ENCODE peak calls at places on chromosomes 6 and 20, in eight cellular contexts. F, Q, H, P, T, A, K and I are unnamed samples.

GRCh38 chr6:160004419-160005160 is 35.7 kb downstream of the IGF2R start:
- DNase-seq in P (no peak), K (no peak), F (no peak), H (no peak), Q (no peak), T (no peak), A (no peak), I (no peak)

GRCh38 chr20:44180814-44181213 is 6.2 kb downstream of the JPH2 start:
- DNase-seq in H (no peak), F (peak; percentile 61), A (peak; percentile 83), Q (no peak), T (no peak), P (peak; percentile 68), K (peak; percentile 53), I (no peak)

GRCh38 chr20:14481863-14482262 is 144.5 kb upstream of the FLRT3 start:
- DNase-seq in A (no peak), Q (peak; percentile 78), F (peak; percentile 90), K (peak; percentile 78), H (peak; percentile 48), P (no peak), T (peak; percentile 84), I (no peak)

GRCh38 chr6:42359021-42359420 is 92.7 kb downstream of the TRERF1 start:
- DNase-seq in A (no peak), F (no peak), Q (no peak), H (no peak), K (no peak), T (no peak), P (no peak), I (no peak)

GRCh38 chr6:21103626-21104224 is 489.8 kb upstream of the SOX4 start:
- DNase-seq in Q (no peak), F (no peak), H (no peak), P (no peak), K (no peak), A (no peak), T (peak; percentile 61), I (no peak)

GRCh38 chr6:139271056-139271455 is 20.7 kb downstream of the TXLNB start:
- DNase-seq in Q (peak; percentile 33), K (no peak), P (no peak), H (peak; percentile 18), F (peak; percentile 40), T (peak; percentile 65), A (no peak), I (no peak)

GRCh38 chr6:80227545-80227944 is 121.1 kb downstream of the BCKDHB start:
- DNase-seq in F (no peak), H (no peak), Q (no peak), K (no peak), P (no peak), A (no peak), T (no peak), I (no peak)

GRCh38 chr6:22904413-22904812 is 335.0 kb downstream of the HDGFL1 start:
- DNase-seq in T (peak; percentile 15), H (no peak), A (no peak), K (no peak), P (no peak), Q (no peak), F (no peak), I (no peak)

GRCh38 chr6:105804436-105804835 is 281.7 kb upstream of the PRDM1 start:
- DNase-seq in A (no peak), K (no peak), Q (peak; percentile 22), F (peak; percentile 81), T (peak; percentile 85), H (no peak), P (no peak), I (no peak)

GRCh38 chr6:2055143-2055542 is 190.3 kb downstream of the GMDS start:
- DNase-seq in Q (no peak), F (no peak), P (no peak), T (no peak), H (no peak), K (no peak), A (no peak), I (no peak)

GRCh38 chr6:126300735-126301134 is 39.2 kb upstream of the CENPW start:
- DNase-seq in Q (no peak), K (no peak), H (no peak), T (no peak), F (peak; percentile 6), P (no peak), A (no peak), I (no peak)

GRCh38 chr6:6851862-6852261 is 255.9 kb upstream of the RREB1 start:
- DNase-seq in H (no peak), Q (no peak), A (no peak), P (no peak), T (no peak), F (no peak), K (no peak), I (no peak)
- H3K4me3 ChIP-seq in H (no peak overlapping the region), Q (no peak overlapping the region), A (no peak overlapping the region), P (no peak overlapping the region), T (no peak overlapping the region), F (no peak overlapping the region), K (no peak overlapping the region), I (no peak overlapping the region)

GRCh38 chr20:20663841-20664240 is 48.6 kb downstream of the RALGAPA2 start:
- DNase-seq in T (peak; percentile 41), F (no peak), H (no peak), K (peak; percentile 6), Q (no peak), A (no peak), P (no peak), I (no peak)

GRCh38 chr20:20665933-20666332 is 46.5 kb downstream of the RALGAPA2 start:
- DNase-seq in K (no peak), F (no peak), A (no peak), H (no peak), Q (no peak), T (no peak), P (no peak), I (no peak)

GRCh38 chr20:20666359-20666758 is 46.1 kb downstream of the RALGAPA2 start:
- DNase-seq in A (no peak), Q (no peak), F (no peak), P (no peak), T (no peak), H (no peak), K (no peak), I (no peak)

GRCh38 chr20:20664795-20665194 is 47.6 kb downstream of the RALGAPA2 start:
- DNase-seq in H (no peak), Q (peak; percentile 14), F (peak; percentile 27), A (peak; percentile 20), T (peak; percentile 45), K (peak; percentile 49), P (no peak), I (peak; percentile 2)

DNA sequence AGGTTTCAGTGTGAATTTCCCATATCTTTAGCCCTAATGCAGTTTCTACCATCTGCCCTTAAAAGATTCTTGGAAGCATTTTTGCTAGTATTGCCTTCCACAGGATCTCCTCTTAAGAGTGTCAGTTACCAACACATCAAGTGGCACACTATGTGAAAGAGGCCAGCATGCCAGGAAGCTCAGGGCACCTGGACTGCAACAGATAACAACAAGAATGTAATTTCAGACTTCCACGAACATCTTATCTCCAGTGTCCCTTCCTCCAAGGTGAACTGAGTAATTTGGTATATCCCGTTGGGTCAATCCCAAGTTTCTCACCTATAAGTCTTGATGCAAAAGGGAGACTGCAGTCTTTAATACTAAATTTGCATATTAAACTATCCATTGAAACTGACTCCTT is 47.2 kb downstream of the RALGAPA2 start:
- DNase-seq in T (no peak), A (no peak), H (no peak), F (no peak), P (no peak), Q (no peak), K (no peak), I (no peak)
- TF ChIP-seq CTCF in T (no peak), A (no peak), H (no peak), F (no peak), P (no peak), Q (no peak), K (no peak), I (no peak)

GRCh38 chr6:4901256-4902061 is 102.4 kb downstream of the RPP40 start:
- DNase-seq in K (no peak), Q (no peak), H (no peak), P (no peak), T (no peak), A (no peak), F (no peak), I (no peak)
- H3K4me3 ChIP-seq in K (no peak overlapping the region), Q (no peak overlapping the region), H (no peak overlapping the region), P (no peak overlapping the region), T (no peak overlapping the region), A (no peak overlapping the region), F (no peak overlapping the region), I (no peak overlapping the region)

GRCh38 chr6:146785001-146785585 is 186.3 kb downstream of the ADGB start:
- DNase-seq in Q (peak; percentile 53), F (peak; percentile 50), K (peak; percentile 65), P (no peak), H (peak; percentile 6), A (no peak), T (peak; percentile 55), I (peak; percentile 32)
- TF ChIP-seq CTCF in Q (peak; percentile 58), F (peak; percentile 48), K (peak; percentile 55), P (no peak), H (peak; percentile 62), A (peak; percentile 37), T (peak; percentile 64), I (peak; percentile 61)

GRCh38 chr6:16508959-16509358 is 252.3 kb downstream of the ATXN1 start:
- DNase-seq in F (no peak), H (no peak), P (no peak), A (no peak), Q (no peak), K (no peak), T (no peak), I (no peak)

GRCh38 chr6:16503919-16504554 is 257.2 kb downstream of the ATXN1 start:
- DNase-seq in H (no peak), P (no peak), Q (no peak), K (no peak), T (no peak), A (no peak), F (no peak), I (no peak)

GRCh38 chr6:16503241-16503775 is 258.0 kb downstream of the ATXN1 start:
- DNase-seq in K (no peak), H (no peak), Q (no peak), A (no peak), F (no peak), T (no peak), P (no peak), I (no peak)

GRCh38 chr6:16504608-16505007 is 256.7 kb downstream of the ATXN1 start:
- DNase-seq in H (no peak), F (no peak), K (no peak), A (no peak), T (no peak), Q (no peak), P (no peak), I (no peak)

GRCh38 chr6:16505711-16506362 is 255.4 kb downstream of the ATXN1 start:
- DNase-seq in F (peak; percentile 91), P (no peak), Q (peak; percentile 27), A (peak; percentile 21), T (peak; percentile 19), K (peak; percentile 78), H (peak; percentile 37), I (no peak)
- H3K4me3 ChIP-seq in F (no peak overlapping the region), P (no peak overlapping the region), Q (no peak overlapping the region), A (no peak overlapping the region), T (no peak overlapping the region), K (no peak overlapping the region), H (no peak overlapping the region), I (no peak overlapping the region)